ENCODE peak calls at places on chromosomes 7 and 10, in eight cellular contexts. S is fibroblast of mammary gland, I is A549, D is mucosa of descending colon, C is Calu3, T is foreskin keratinocyte, R is esophagus squamous epithelium, B is AG09319. Z is an unnamed sample.

GRCh38 chr10:59337254-59337653 is 25.1 kb downstream of the FAM13C start:
- DNase-seq in S (peak), R (no peak), T (peak), C (no peak), D (peak), B (peak), I (no peak), Z (no peak)

GRCh38 chr7:54995631-54996340 is 23.0 kb upstream of the EGFR start:
- DNase-seq in T (peak), S (peak), D (peak), I (peak), B (peak), C (peak), R (no peak), Z (peak)

GRCh38 chr7:106542550-106543220 is 118.3 kb downstream of the CCDC71L start:
- DNase-seq in S (peak), T (peak), C (peak), R (no peak), I (peak), D (peak), B (peak), Z (peak)

GRCh38 chr10:102468683-102469082 is 17.3 kb upstream of the C10orf95 start:
- DNase-seq in T (no peak), B (no peak), C (no peak), S (peak), D (no peak), I (no peak), R (no peak), Z (no peak)

GRCh38 chr7:20235303-20235702 is 18.1 kb upstream of the MACC1 start:
- DNase-seq in R (no peak), D (no peak), C (no peak), T (no peak), I (no peak), B (no peak), S (no peak), Z (no peak)

GRCh38 chr10:132402781-132403241 is 5.8 kb downstream of the PWWP2B start:
- DNase-seq in D (peak), R (no peak), C (no peak), T (no peak), S (no peak), B (no peak), I (no peak), Z (no peak)

GRCh38 chr7:8251195-8251594 is 10.8 kb downstream of the ICA1 start:
- DNase-seq in D (no peak), R (no peak), B (no peak), T (no peak), S (peak), C (no peak), I (no peak), Z (no peak)

GRCh38 chr7:13421779-13422178 is 567.7 kb downstream of the ETV1 start:
- DNase-seq in D (no peak), B (no peak), C (no peak), R (no peak), I (no peak), S (no peak), T (no peak), Z (no peak)

GRCh38 chr7:816751-817671 is 15.3 kb upstream of the SUN1 start:
- DNase-seq in D (peak), C (peak), R (no peak), I (peak), T (no peak), B (no peak), S (no peak), Z (no peak)

GRCh38 chr7:140983802-140984201 is 30.9 kb downstream of the MRPS33 start:
- DNase-seq in B (no peak), C (no peak), T (no peak), S (peak), R (no peak), D (peak), I (no peak), Z (no peak)
- TF ChIP-seq CTCF in B (no peak), C (no peak), T (peak), S (peak), R (no peak), D (no peak), I (peak), Z (peak)

DNA sequence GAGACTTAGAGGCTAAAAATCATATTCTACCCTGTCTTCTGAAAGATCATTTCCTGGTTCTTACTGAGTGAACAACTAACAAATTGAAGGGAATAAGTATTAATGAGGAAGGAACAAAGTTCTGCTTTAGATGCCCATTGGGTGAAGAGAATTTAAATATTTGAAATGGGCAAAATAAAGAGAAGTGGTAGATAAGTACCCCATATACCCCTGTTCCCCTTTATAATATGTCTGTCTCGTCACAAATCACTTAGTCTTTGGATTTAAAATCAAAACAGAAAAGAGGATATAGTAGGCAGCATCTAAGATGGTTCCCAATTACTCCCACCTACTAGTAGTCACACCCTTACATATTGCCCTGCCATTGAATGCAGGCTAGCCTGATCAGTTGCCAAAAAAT is 13.3 kb downstream of the TES start:
- DNase-seq in B (no peak), I (no peak), C (no peak), S (no peak), R (no peak), T (no peak), D (no peak), Z (no peak)
- TF ChIP-seq CTCF in B (no peak), I (no peak), C (no peak), S (no peak), R (no peak), T (no peak), D (no peak), Z (no peak)

DNA sequence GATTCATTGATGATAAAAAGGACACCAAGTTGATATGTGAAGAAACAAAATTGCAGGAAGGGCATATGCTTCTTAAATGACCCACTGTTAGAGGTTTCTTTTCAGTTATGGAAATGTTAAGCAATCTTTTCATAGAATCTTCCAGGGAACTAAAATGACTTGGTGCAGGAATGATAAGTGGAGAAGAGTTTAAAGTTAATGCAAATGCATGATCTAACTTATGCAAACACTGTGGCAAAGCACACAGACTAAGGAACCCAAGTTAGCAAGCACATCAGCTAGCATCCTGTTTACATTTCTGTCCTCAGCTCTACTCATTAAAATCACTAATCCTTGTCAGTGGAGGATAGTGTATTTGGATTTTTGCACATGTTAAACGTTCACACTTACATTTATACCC is 9.3 kb downstream of the CLCN1 start:
- DNase-seq in C (no peak), I (no peak), R (no peak), S (peak), B (no peak), D (no peak), T (no peak), Z (no peak)
- TF ChIP-seq CTCF in C (no peak), I (no peak), R (no peak), S (no peak), B (no peak), D (no peak), T (no peak), Z (no peak)

DNA sequence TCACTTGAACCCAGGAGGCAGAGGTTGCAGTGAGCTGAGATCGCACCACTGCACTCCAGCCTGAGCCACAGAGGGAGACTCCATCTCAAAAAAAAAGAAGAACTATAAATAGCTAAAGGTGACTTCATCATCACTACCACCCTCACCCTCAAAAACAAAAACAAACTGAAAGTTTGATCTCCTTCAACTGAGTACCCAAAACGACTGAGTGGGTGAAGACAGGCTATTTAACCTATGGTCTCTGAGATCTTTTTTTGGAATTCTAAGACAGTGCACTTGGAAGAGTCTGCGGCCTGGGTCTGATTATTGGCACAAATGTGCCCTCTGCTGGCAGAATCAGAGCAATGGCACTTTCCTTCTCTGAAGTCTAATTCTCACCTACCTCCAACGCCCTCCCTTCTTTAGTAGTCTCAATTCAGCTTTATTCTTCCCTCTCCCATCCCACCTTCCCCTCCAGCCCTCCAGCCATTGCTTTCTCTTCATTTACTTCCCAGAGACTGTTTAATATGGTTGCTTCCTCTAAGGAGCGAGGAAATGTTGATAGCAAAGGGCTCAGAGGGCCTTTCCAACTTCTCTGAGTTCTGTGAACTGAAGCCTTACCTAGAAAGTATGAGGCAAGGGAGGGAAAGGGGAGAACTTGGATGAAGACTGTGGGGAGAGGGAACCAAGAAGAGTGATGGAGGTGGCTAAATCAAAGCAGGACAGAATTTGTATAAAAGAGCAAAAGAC is 2.9 kb upstream of the MYOZ1 start:
- DNase-seq in R (no peak), D (peak), T (no peak), B (peak), C (peak), S (peak), I (peak), Z (peak)
- TF ChIP-seq CTCF in R (peak), D (peak), T (peak), B (peak), C (peak), S (peak), I (peak), Z (peak)

GRCh38 chr10:19713800-19714525 is 102.3 kb upstream of the PLXDC2 start:
- DNase-seq in T (no peak), S (peak), I (no peak), C (no peak), B (no peak), D (no peak), R (no peak), Z (no peak)
- TF ChIP-seq CTCF in T (peak), S (peak), I (no peak), C (no peak), B (no peak), D (no peak), R (no peak), Z (no peak)

GRCh38 chr10:73218466-73219191 is 28.4 kb downstream of the DNAJC9 start:
- DNase-seq in T (no peak), R (no peak), D (no peak), C (peak), S (peak), B (no peak), I (peak), Z (peak)
- TF ChIP-seq CTCF in T (peak), R (peak), D (no peak), C (no peak), S (peak), B (peak), I (peak), Z (peak)

GRCh38 chr10:21532694-21533576 is 1.1 kb upstream of the MLLT10 start:
- DNase-seq in S (no peak), D (no peak), C (no peak), T (no peak), R (no peak), B (no peak), I (no peak), Z (no peak)

GRCh38 chr10:21534611-21535493 is 820 bp downstream of the MLLT10 start:
- DNase-seq in R (no peak), T (no peak), B (no peak), S (peak), I (peak), C (peak), D (peak), Z (peak)

GRCh38 chr10:21531164-21531563 is 2.9 kb upstream of the MLLT10 start:
- DNase-seq in S (peak), D (no peak), C (no peak), R (no peak), T (no peak), B (no peak), I (no peak), Z (no peak)

GRCh38 chr10:21535494-21535818 is 1.4 kb downstream of the MLLT10 start:
- DNase-seq in B (no peak), I (no peak), R (no peak), C (no peak), T (no peak), D (no peak), S (peak), Z (no peak)

DNA sequence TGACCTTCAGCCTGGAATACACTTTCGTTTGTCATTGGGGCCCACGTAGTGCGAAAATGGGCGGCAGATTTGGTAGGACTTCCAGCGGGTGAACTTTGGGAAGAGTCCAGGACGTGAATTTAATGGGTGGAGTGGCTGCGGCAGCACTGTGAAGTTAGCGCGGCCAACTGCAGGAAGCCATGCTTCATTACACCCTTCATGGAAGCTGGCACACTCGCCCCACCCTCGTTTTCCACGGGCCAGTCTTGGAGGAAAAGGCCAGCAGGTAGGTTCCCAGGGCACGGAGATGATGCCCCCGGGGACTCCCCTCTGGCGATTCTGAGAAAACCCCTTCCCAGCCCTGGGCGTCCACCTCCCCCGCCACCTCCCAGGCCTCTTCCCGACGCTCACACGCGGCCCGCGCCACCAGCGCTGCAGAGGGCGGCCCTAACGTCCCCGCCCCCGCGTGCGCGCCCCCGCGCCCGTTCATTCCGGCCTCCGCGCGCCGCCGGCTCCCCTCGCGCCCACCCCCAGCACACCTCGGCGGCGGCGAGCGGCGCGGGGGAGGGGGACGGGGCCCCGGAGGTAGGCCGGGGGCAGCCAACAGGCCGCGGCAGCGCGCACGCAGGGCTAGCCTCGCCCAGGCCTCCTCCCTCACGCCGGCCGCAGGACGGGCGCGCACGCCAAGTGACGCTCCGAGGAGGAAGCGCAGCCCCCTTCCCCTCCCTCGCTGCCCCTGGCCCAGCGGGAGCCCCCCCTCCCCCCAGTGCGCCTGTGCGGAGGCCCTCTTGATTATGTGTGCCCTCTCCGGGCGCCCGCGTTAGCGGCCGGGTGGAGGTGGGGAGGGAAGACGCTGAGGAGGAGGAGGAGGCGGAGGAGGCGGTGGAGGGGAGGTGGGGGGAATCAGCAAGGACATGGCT is at the start of gene MLLT10:
- DNase-seq in I (peak), T (peak), D (peak), S (peak), C (peak), R (peak), B (peak), Z (peak)
- TF ChIP-seq CTCF in I (no peak), T (peak), D (no peak), S (peak), C (no peak), R (peak), B (peak), Z (peak)